ENCODE peak calls at places on chromosomes 4 and X, in six cellular contexts. M is GM12892, A is HepG2, C is K562, N is H1, Y is GM12878. T is an unnamed sample.

GRCh38 chrX:29922607-29923006 is 292.8 kb upstream of the MAGEB2 start:
- DNase-seq in M (no peak), A (no peak), C (no peak), N (no peak), Y (no peak), T (no peak)

GRCh38 chrX:132737743-132738142 is 220.7 kb downstream of the HS6ST2 start:
- DNase-seq in M (no peak), A (no peak), C (no peak), N (no peak), Y (no peak), T (no peak)

GRCh38 chr4:81635747-81636146 is 164.0 kb upstream of the RASGEF1B start:
- DNase-seq in M (no peak), A (no peak), C (peak; percentile 5), N (no peak), Y (peak; percentile 31), T (no peak)

GRCh38 chr4:181959121-181959520 is 284.1 kb upstream of the TENM3 start:
- DNase-seq in M (no peak), A (no peak), C (no peak), N (no peak), Y (no peak), T (no peak)

GRCh38 chrX:139720136-139720535 is 12.2 kb upstream of the MCF2 start:
- DNase-seq in M (no peak), A (peak; percentile 30), C (no peak), N (peak; percentile 34), Y (no peak), T (no peak)

GRCh38 chrX:150913511-150913910 is 15.0 kb upstream of the CD99L2 start:
- DNase-seq in M (no peak), A (no peak), C (peak; percentile 34), N (no peak), Y (no peak), T (no peak)

GRCh38 chr4:95050980-95051688 is 293.4 kb downstream of the BMPR1B start:
- DNase-seq in M (no peak), A (no peak), C (no peak), N (no peak), Y (no peak), T (no peak)

GRCh38 chrX:109732319-109732779 is 708 bp downstream of the ACSL4 start:
- DNase-seq in M (no peak), A (no peak), C (peak; percentile 50), N (no peak), Y (no peak), T (peak; percentile 7)

GRCh38 chr4:55926610-55927009 is 22.1 kb upstream of the CEP135 start:
- DNase-seq in M (no peak), A (no peak), C (no peak), N (no peak), Y (no peak), T (no peak)

GRCh38 chrX:136210806-136211205 is 40.4 kb downstream of the MAP7D3 start:
- DNase-seq in M (no peak), A (no peak), C (no peak), N (no peak), Y (no peak), T (no peak)

GRCh38 chrX:16585486-16586370 is 64.2 kb upstream of the S100G start:
- DNase-seq in M (no peak), A (no peak), C (no peak), N (no peak), Y (no peak), T (no peak)

GRCh38 chrX:107684956-107685385 is 56.7 kb downstream of the PRPS1 start:
- DNase-seq in M (no peak), A (no peak), C (peak; percentile 81), N (no peak), Y (no peak), T (no peak)
- TF ChIP-seq POLR2A in M (no peak), A (no peak), C (peak; percentile 35), N (no peak), Y (no peak), T (no peak)

DNA sequence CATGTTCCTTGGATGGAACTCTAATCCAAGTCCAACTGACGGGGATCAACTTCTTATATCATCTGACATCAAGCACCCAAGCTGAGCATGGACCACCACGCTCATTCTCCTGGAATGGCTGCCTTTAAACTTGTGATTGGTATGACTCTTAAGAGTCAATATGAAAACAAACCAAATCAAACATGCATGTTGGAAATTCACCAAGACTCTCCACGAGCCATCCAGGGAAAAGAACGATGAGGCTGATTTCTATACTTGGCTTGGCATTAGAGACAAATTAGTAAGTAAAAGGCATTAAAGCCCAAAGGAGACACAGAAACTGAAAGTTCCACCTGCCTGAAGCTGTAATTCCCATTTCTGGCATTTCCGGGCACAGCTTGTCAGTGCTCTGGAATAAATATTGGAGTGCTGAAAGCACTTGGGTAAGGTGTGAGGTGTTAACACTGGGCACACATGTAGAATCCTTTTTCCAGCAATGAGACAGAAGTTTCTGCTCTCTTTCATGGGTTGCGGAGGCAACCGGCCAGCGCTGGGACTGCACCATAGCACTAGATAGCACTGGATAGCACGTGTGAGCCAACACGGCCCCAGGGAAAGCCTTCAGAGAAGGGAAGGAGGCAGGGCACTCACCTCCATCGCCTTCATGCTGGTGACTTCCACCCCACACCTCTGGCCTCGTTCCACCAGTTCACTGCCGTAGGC is 42.1 kb upstream of the CENPU start:
- DNase-seq in M (no peak), A (no peak), C (no peak), N (no peak), Y (no peak), T (no peak)
- TF ChIP-seq TAF1 in M (no peak), A (no peak), C (no peak), N (no peak), Y (no peak), T (no peak)

DNA sequence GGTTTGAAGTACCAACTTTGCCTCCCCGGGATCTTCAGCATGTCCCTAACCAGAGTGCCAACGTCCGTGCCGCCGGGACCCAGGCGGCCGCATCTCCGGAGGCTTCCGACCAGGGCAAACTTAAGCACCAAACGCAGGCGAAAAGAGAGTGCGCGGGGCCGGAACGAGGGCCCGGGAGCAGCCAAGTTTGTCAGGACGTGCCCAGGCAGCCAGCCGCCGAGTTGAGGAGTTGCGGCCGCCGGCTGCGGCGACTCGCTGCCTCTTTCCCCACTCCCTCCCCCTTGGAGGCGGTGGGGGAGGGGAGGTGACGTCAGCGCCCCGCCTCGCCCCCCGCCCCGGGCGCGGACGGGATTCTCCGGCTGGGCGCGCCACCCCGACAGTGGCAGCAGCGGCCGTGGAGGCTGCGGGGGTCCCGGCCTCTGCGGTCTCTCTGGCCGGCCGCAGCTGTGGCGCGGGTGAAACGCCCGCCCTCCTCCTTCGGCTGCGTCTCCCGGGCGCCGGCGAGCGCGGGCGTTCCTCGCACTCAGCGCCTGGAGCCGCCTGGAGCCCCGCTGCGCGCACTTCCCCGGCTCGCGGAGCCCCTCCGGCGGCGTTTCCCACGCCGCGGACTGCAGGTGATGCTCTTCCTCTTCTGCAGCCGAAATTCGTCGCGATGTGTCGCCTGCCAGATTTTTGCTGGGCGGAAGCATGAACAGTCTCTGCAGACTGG is 2.9 kb upstream of the FAT1 start:
- DNase-seq in M (no peak), A (peak; percentile 63), C (peak; percentile 70), N (no peak), Y (no peak), T (no peak)
- TF ChIP-seq POLR2A in M (no peak), A (no peak), C (no peak), N (no peak), Y (no peak), T (no peak)

DNA sequence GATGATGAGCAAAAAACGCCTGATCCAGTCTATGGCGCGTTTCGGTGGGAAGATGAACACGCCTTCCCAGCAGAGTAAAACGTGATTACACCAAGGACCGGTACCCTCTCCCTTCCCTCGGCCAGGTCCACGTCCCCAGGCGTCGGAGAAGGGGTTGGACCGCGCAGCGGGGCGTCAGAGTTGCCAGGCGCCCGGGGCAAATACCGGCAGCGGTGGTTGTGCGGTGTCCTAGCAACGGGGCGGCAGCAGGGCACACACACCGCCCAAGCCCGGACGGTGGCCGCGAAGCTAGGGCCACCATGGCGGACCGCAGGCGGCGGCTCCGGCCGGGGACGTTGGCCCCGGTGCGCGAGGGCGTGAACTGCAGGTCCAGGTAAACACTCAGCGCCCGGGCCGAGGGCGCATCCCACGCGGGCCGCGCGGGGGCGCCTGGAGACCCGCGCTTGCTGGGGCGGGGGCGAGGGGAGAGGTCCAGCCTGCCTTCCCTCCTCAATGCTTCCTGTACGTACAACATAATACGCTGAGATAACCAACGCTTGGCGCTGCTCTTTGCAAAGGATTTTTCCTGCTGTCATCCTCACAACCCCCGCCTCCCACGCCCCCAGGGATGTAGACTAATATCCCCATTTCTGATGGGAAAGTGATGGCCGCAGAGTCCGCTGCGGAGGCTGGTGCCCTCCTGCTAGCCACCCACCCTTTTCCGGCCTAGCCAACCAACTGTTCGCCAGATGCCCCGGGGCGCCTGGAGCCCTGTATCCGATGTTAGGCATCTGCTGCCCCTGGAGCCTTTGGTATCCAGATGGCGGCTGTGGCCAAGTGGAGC is at the start of gene FAM47E:
- DNase-seq in M (peak; percentile 33), A (peak; percentile 57), C (peak; percentile 34), N (peak; percentile 60), Y (no peak), T (peak; percentile 24)
- TF ChIP-seq TAF1 in M (no peak), A (no peak), C (no peak), N (peak; percentile 49), Y (no peak), T (no peak)

DNA sequence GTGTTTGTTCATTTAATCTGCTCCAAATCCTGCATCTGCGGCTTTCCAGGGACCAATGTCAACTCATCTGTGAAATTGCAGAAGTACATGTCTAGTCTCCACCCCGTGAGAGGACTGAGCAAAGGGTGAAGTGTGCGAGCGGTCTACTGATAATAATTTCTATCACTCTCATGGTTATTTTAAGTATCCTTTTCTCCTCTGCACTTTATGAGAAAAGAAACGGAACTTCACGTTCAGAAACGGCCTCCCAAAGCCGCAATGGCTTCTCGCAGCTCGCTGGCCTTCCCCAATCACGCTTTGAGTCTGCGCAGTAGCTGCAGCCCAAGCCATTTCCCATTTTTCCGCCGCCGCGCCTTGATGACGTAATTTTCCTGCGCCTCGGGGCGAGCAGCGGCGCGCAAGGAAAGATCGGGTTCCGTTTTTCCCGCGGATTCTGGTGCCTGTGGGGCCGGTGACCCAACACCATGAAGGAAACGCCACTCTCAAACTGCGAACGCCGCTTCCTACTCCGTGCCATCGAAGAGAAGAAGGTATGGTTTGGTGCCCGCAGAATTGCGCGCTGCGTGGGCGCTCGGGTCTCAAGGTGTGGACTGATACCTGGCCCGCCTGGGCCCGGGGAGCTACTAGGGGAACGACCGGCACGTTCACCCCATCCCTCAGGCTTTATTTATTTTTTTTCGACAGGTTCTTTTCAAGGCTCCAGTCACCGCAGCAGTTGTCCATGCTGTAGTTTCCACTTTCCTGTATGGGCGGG is at the start of gene EXOSC9:
- DNase-seq in M (peak; percentile 52), A (peak; percentile 87), C (peak; percentile 97), N (peak; percentile 82), Y (peak; percentile 88), T (peak; percentile 55)
- TF ChIP-seq POLR2A in M (peak; percentile 91), A (peak; percentile 88), C (peak; percentile 96), N (peak; percentile 91), Y (peak; percentile 84), T (peak; percentile 76)

GRCh38 chr4:168585168-168586091 is 88.6 kb downstream of the PALLD start:
- DNase-seq in M (peak; percentile 10), A (peak; percentile 20), C (peak; percentile 49), N (peak; percentile 53), Y (no peak), T (no peak)

GRCh38 chr4:168580228-168580627 is 83.4 kb downstream of the PALLD start:
- DNase-seq in M (no peak), A (no peak), C (no peak), N (no peak), Y (no peak), T (no peak)

GRCh38 chr4:168586926-168587325 is 90.1 kb downstream of the PALLD start:
- DNase-seq in M (no peak), A (no peak), C (no peak), N (no peak), Y (no peak), T (no peak)

GRCh38 chr4:168587326-168588125 is 90.7 kb downstream of the PALLD start:
- DNase-seq in M (no peak), A (no peak), C (no peak), N (no peak), Y (no peak), T (no peak)

GRCh38 chr4:168584321-168584771 is 87.5 kb downstream of the PALLD start:
- DNase-seq in M (no peak), A (no peak), C (no peak), N (no peak), Y (no peak), T (no peak)
- TF ChIP-seq TAF1 in M (no peak), A (no peak), C (no peak), N (no peak), Y (no peak), T (no peak)